ENCODE peak calls at places on chromosome 7, in seven cellular contexts. One of them, this sample, is unnamed.

GRCh38 chr7:19284596-19285300 is 139.5 kb upstream of the FERD3L start:
- DNase-seq in H1: no peak
- DNase-seq in IMR-90: peak; percentile 72
- DNase-seq in mesenchymal stem cell: no peak
- DNase-seq in H9: no peak
- DNase-seq in mesendoderm: no peak
- DNase-seq in neuronal stem cell: no peak
- DNase-seq in this sample: no peak

GRCh38 chr7:116588225-116588624 is 63.4 kb downstream of the CAV1 start:
- DNase-seq in neuronal stem cell: no peak
- DNase-seq in H9: no peak
- DNase-seq in mesendoderm: peak; percentile 35
- DNase-seq in mesenchymal stem cell: peak; percentile 96
- DNase-seq in IMR-90: peak; percentile 82
- DNase-seq in H1: no peak
- DNase-seq in this sample: no peak

GRCh38 chr7:112149734-112150133 is 56.5 kb downstream of the DOCK4 start:
- DNase-seq in mesendoderm: no peak
- DNase-seq in H1: no peak
- DNase-seq in neuronal stem cell: no peak
- DNase-seq in IMR-90: no peak
- DNase-seq in mesenchymal stem cell: no peak
- DNase-seq in H9: no peak
- DNase-seq in this sample: no peak

GRCh38 chr7:145915679-145916078 is 200.9 kb upstream of the CNTNAP2 start:
- DNase-seq in mesenchymal stem cell: peak; percentile 5
- DNase-seq in H1: no peak
- DNase-seq in H9: no peak
- DNase-seq in IMR-90: no peak
- DNase-seq in neuronal stem cell: no peak
- DNase-seq in mesendoderm: no peak
- DNase-seq in this sample: no peak

GRCh38 chr7:154388412-154388811 is 336.2 kb downstream of the DPP6 start:
- DNase-seq in mesenchymal stem cell: no peak
- DNase-seq in mesendoderm: no peak
- DNase-seq in H1: no peak
- DNase-seq in IMR-90: no peak
- DNase-seq in neuronal stem cell: no peak
- DNase-seq in H9: no peak
- DNase-seq in this sample: no peak

GRCh38 chr7:111242361-111242760 is 151.4 kb downstream of the LRRN3 start:
- DNase-seq in mesenchymal stem cell: no peak
- DNase-seq in IMR-90: no peak
- DNase-seq in mesendoderm: no peak
- DNase-seq in neuronal stem cell: no peak
- DNase-seq in H1: no peak
- DNase-seq in H9: no peak
- DNase-seq in this sample: no peak

GRCh38 chr7:112566392-112567324 is 85.9 kb downstream of the LSMEM1 start:
- DNase-seq in H1: no peak
- DNase-seq in mesenchymal stem cell: no peak
- DNase-seq in H9: no peak
- DNase-seq in neuronal stem cell: no peak
- DNase-seq in mesendoderm: no peak
- DNase-seq in IMR-90: no peak
- DNase-seq in this sample: no peak

GRCh38 chr7:112531675-112532074 is 50.9 kb downstream of the LSMEM1 start:
- DNase-seq in H9: no peak
- DNase-seq in mesenchymal stem cell: no peak
- DNase-seq in neuronal stem cell: no peak
- DNase-seq in H1: no peak
- DNase-seq in mesendoderm: no peak
- DNase-seq in IMR-90: no peak
- DNase-seq in this sample: no peak

GRCh38 chr7:50801907-50802306 is 19.2 kb upstream of the GRB10 start:
- DNase-seq in neuronal stem cell: no peak
- DNase-seq in IMR-90: no peak
- DNase-seq in mesendoderm: no peak
- DNase-seq in H1: no peak
- DNase-seq in mesenchymal stem cell: no peak
- DNase-seq in H9: no peak
- DNase-seq in this sample: peak; percentile 52

GRCh38 chr7:119545118-119545517 is 727.9 kb upstream of the KCND2 start:
- DNase-seq in mesenchymal stem cell: peak; percentile 22
- DNase-seq in H9: no peak
- DNase-seq in neuronal stem cell: no peak
- DNase-seq in IMR-90: peak; percentile 26
- DNase-seq in mesendoderm: peak; percentile 1
- DNase-seq in H1: no peak
- DNase-seq in this sample: no peak

GRCh38 chr7:130966246-130967009 is 232.4 kb upstream of the KLF14 start:
- DNase-seq in mesendoderm: no peak
- DNase-seq in IMR-90: peak; percentile 85
- DNase-seq in neuronal stem cell: no peak
- DNase-seq in H1: no peak
- DNase-seq in H9: no peak
- DNase-seq in mesenchymal stem cell: no peak
- DNase-seq in this sample: no peak

GRCh38 chr7:17130281-17131059 is 168.0 kb upstream of the AHR start:
- DNase-seq in H9: no peak
- DNase-seq in IMR-90: peak; percentile 90
- DNase-seq in mesenchymal stem cell: peak; percentile 83
- DNase-seq in mesendoderm: peak; percentile 99
- DNase-seq in H1: no peak
- DNase-seq in neuronal stem cell: peak; percentile 24
- DNase-seq in this sample: peak; percentile 4

GRCh38 chr7:140653319-140654108 is 12.9 kb upstream of the DENND2A start:
- DNase-seq in mesendoderm: peak; percentile 87
- DNase-seq in H1: no peak
- DNase-seq in neuronal stem cell: peak; percentile 77
- DNase-seq in IMR-90: peak; percentile 86
- DNase-seq in H9: peak; percentile 77
- DNase-seq in mesenchymal stem cell: peak; percentile 84
- DNase-seq in this sample: peak; percentile 61
- H3K4me2 ChIP-seq in mesendoderm: no peak overlapping the region
- H3K4me2 ChIP-seq in H1: no peak overlapping the region
- H3K4me2 ChIP-seq in neuronal stem cell: no peak overlapping the region
- H3K4me2 ChIP-seq in IMR-90: no peak overlapping the region
- H3K4me2 ChIP-seq in H9: no peak overlapping the region
- H3K4me2 ChIP-seq in mesenchymal stem cell: no peak overlapping the region
- H3K4me2 ChIP-seq in this sample: no peak overlapping the region

GRCh38 chr7:97226541-97226940 is 109.0 kb downstream of the SDHAF3 start:
- DNase-seq in H9: no peak
- DNase-seq in H1: no peak
- DNase-seq in IMR-90: no peak
- DNase-seq in neuronal stem cell: no peak
- DNase-seq in mesendoderm: no peak
- DNase-seq in mesenchymal stem cell: no peak
- DNase-seq in this sample: no peak
- H2AK5ac ChIP-seq in H9: no peak overlapping the region
- H2AK5ac ChIP-seq in H1: no peak overlapping the region
- H2AK5ac ChIP-seq in IMR-90: no peak overlapping the region
- H2AK5ac ChIP-seq in neuronal stem cell: no peak overlapping the region
- H2AK5ac ChIP-seq in mesendoderm: no peak overlapping the region
- H2AK5ac ChIP-seq in mesenchymal stem cell: no peak overlapping the region
- H2AK5ac ChIP-seq in this sample: no peak overlapping the region

GRCh38 chr7:151776446-151776845 is 100.5 kb downstream of the PRKAG2 start:
- DNase-seq in neuronal stem cell: no peak
- DNase-seq in mesenchymal stem cell: no peak
- DNase-seq in IMR-90: no peak
- DNase-seq in mesendoderm: no peak
- DNase-seq in H1: no peak
- DNase-seq in H9: no peak
- DNase-seq in this sample: no peak
- H3K23ac ChIP-seq in neuronal stem cell: no peak overlapping the region
- H3K23ac ChIP-seq in mesenchymal stem cell: no peak overlapping the region
- H3K23ac ChIP-seq in IMR-90: no peak overlapping the region
- H3K23ac ChIP-seq in mesendoderm: no peak overlapping the region
- H3K23ac ChIP-seq in H1: no peak overlapping the region
- H3K23ac ChIP-seq in H9: no peak overlapping the region
- H3K23ac ChIP-seq in this sample: no peak overlapping the region

GRCh38 chr7:2954433-2954853 is 89.2 kb downstream of the CARD11 start:
- DNase-seq in mesenchymal stem cell: no peak
- DNase-seq in H1: no peak
- DNase-seq in IMR-90: no peak
- DNase-seq in mesendoderm: no peak
- DNase-seq in neuronal stem cell: no peak
- DNase-seq in H9: no peak
- DNase-seq in this sample: no peak

GRCh38 chr7:2955177-2955768 is 88.4 kb downstream of the CARD11 start:
- DNase-seq in H1: no peak
- DNase-seq in IMR-90: no peak
- DNase-seq in mesendoderm: no peak
- DNase-seq in mesenchymal stem cell: no peak
- DNase-seq in neuronal stem cell: no peak
- DNase-seq in H9: no peak
- DNase-seq in this sample: no peak

GRCh38 chr7:2958416-2959342 is 85.0 kb downstream of the CARD11 start:
- DNase-seq in mesenchymal stem cell: no peak
- DNase-seq in H9: no peak
- DNase-seq in IMR-90: no peak
- DNase-seq in mesendoderm: no peak
- DNase-seq in neuronal stem cell: no peak
- DNase-seq in H1: no peak
- DNase-seq in this sample: no peak

GRCh38 chr7:2956076-2956475 is 87.6 kb downstream of the CARD11 start:
- DNase-seq in mesenchymal stem cell: no peak
- DNase-seq in H1: no peak
- DNase-seq in IMR-90: no peak
- DNase-seq in H9: no peak
- DNase-seq in neuronal stem cell: no peak
- DNase-seq in mesendoderm: no peak
- DNase-seq in this sample: no peak

DNA sequence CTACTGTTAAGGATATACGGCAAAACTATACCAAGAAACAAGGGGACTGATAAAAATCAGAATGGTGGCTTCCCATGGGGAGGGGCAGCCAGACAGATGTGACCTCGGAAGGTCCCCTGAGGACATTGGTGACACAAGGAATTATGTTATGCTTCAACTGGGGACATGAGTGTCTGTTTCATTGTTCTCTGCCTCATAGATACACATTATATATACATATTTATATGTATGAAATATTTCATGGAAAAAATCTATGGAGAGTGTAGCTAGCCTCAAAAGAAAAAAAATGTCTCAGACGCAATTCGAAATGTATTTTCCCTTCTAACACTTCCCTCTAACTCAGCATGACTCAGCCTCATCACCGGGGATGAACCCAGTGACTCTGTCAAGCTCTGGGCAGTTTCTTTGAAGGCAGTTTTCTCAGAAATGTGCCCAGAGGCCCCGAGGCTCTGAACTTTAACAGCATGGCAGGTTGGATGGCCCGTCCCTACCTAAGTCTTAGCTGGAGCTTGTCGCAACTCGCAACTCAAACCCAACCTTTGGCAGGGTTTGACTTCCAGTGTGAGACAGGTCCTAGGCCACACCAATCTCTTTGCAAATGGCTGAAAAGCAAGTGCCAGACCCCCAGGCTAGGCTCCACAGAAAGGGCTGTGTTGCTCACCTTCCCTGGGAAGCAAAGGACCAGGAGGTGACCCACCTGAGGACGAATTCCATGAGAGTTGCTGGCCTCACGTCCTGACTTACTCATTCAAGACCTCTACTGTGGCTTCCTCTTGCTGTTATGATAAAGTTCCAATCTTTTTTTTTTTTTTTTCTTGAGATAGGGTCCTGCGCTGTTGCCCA is 86.9 kb downstream of the CARD11 start:
- DNase-seq in neuronal stem cell: no peak
- DNase-seq in IMR-90: peak; percentile 67
- DNase-seq in H1: no peak
- DNase-seq in mesendoderm: peak; percentile 51
- DNase-seq in mesenchymal stem cell: peak; percentile 64
- DNase-seq in H9: no peak
- DNase-seq in this sample: peak; percentile 86
- H3K4me2 ChIP-seq in neuronal stem cell: no peak overlapping the region
- H3K4me2 ChIP-seq in IMR-90: no peak overlapping the region
- H3K4me2 ChIP-seq in H1: no peak overlapping the region
- H3K4me2 ChIP-seq in mesendoderm: no peak overlapping the region
- H3K4me2 ChIP-seq in mesenchymal stem cell: no peak overlapping the region
- H3K4me2 ChIP-seq in H9: no peak overlapping the region
- H3K4me2 ChIP-seq in this sample: no peak overlapping the region